ENCODE peak calls at places on chromosomes 7 and 10, in four cellular contexts. R is smooth muscle cell of the brain vasculature, P is NCI-H2029, Y is hippocampal formation. M is an unnamed sample.

GRCh38 chr7:134827889-134828288 is 48.5 kb downstream of the CALD1 start:
- DNase-seq in R (no peak), Y (no peak), P (no peak), M (no peak)

GRCh38 chr7:80054356-80054755 is 80.3 kb upstream of the GNAI1 start:
- DNase-seq in P (no peak), Y (no peak), R (no peak), M (no peak)

GRCh38 chr10:29517352-29517923 is 117.3 kb downstream of the SVIL start:
- DNase-seq in P (no peak), R (no peak), Y (no peak), M (no peak)

GRCh38 chr10:71767420-71768035 is 5.8 kb downstream of the VSIR start:
- DNase-seq in Y (no peak), R (no peak), P (no peak), M (no peak)

GRCh38 chr10:35050556-35050955 is 39.6 kb downstream of the CUL2 start:
- DNase-seq in R (no peak), P (no peak), Y (no peak), M (no peak)

GRCh38 chr10:91596821-91597396 is 36.0 kb downstream of the PPP1R3C start:
- DNase-seq in P (no peak), R (no peak), Y (no peak), M (peak)

GRCh38 chr10:131177431-131178327 is 133.8 kb downstream of the TCERG1L start:
- DNase-seq in R (no peak), Y (no peak), P (no peak), M (no peak)

GRCh38 chr7:134514663-134515062 is 12.7 kb upstream of the AKR1B10 start:
- DNase-seq in P (peak), Y (no peak), R (peak), M (no peak)

GRCh38 chr10:92014620-92015019 is 91.0 kb downstream of the BTAF1 start:
- DNase-seq in Y (no peak), R (no peak), P (peak), M (no peak)

GRCh38 chr7:132103718-132104117 is 472.6 kb downstream of the PLXNA4 start:
- DNase-seq in R (no peak), Y (no peak), P (no peak), M (no peak)

GRCh38 chr7:18590744-18591340 is 95.3 kb downstream of the HDAC9 start:
- DNase-seq in P (no peak), Y (no peak), R (peak), M (no peak)

GRCh38 chr7:19106308-19107141 is 10.9 kb downstream of the TWIST1 start:
- DNase-seq in R (no peak), Y (no peak), P (no peak), M (no peak)

GRCh38 chr7:79308176-79308575 is 145.3 kb downstream of the MAGI2 start:
- DNase-seq in P (no peak), Y (no peak), R (no peak), M (no peak)

GRCh38 chr7:105828141-105828540 is 48.3 kb downstream of the ATXN7L1 start:
- DNase-seq in P (no peak), Y (no peak), R (no peak), M (no peak)

GRCh38 chr7:115838829-115839228 is 191.7 kb downstream of the TFEC start:
- DNase-seq in R (no peak), P (no peak), Y (no peak), M (no peak)

GRCh38 chr10:72688208-72688651 is 3.7 kb upstream of the MCU start:
- DNase-seq in Y (no peak), R (no peak), P (peak), M (peak)

GRCh38 chr7:2166625-2167280 is 66.0 kb downstream of the MAD1L1 start:
- DNase-seq in Y (peak), P (no peak), R (no peak), M (no peak)

GRCh38 chr7:134419085-134419484 is 39.8 kb downstream of the AKR1B1 start:
- DNase-seq in P (no peak), Y (no peak), R (no peak), M (no peak)

GRCh38 chr7:78568690-78569089 is 770.1 kb downstream of the PHTF2 start:
- DNase-seq in Y (no peak), P (no peak), R (no peak), M (no peak)

GRCh38 chr7:105577251-105577650 is 4.0 kb downstream of the EFCAB10 start:
- DNase-seq in P (no peak), Y (no peak), R (no peak), M (no peak)

GRCh38 chr10:15313034-15313433 is 58.1 kb downstream of the FAM171A1 start:
- DNase-seq in R (no peak), Y (peak), P (no peak), M (no peak)

GRCh38 chr7:157404845-157405481 is 68.2 kb downstream of the DNAJB6 start:
- DNase-seq in Y (no peak), P (no peak), R (no peak), M (peak)

GRCh38 chr10:60235001-60235400 is 154.7 kb downstream of the ANK3 start:
- DNase-seq in R (no peak), P (peak), Y (no peak), M (peak)

GRCh38 chr7:91164531-91164930 is 99.7 kb upstream of the FZD1 start:
- DNase-seq in R (no peak), P (no peak), Y (no peak), M (no peak)

GRCh38 chr10:30215631-30216030 is 133.4 kb downstream of the MTPAP start:
- DNase-seq in P (peak), Y (no peak), R (no peak), M (no peak)

GRCh38 chr7:28029036-28029435 is 151.6 kb downstream of the JAZF1 start:
- DNase-seq in Y (no peak), P (no peak), R (no peak), M (no peak)

GRCh38 chr10:86888585-86889381 is 68.6 kb downstream of the MMRN2 start:
- DNase-seq in R (no peak), P (no peak), Y (no peak), M (peak)

GRCh38 chr10:69057951-69058297 is 30.0 kb upstream of the SRGN start:
- DNase-seq in R (no peak), P (no peak), Y (no peak), M (peak)

GRCh38 chr7:157806711-157807110 is 469.9 kb downstream of the DNAJB6 start:
- DNase-seq in R (no peak), P (no peak), Y (no peak), M (no peak)

GRCh38 chr10:103481974-103482531 is 3.0 kb upstream of the CALHM3 start:
- DNase-seq in R (peak), P (no peak), Y (no peak), M (no peak)

GRCh38 chr10:110717830-110718595 is 73.9 kb downstream of the RBM20 start:
- DNase-seq in R (no peak), P (no peak), Y (peak), M (no peak)

GRCh38 chr7:42207420-42207819 is 29.6 kb downstream of the GLI3 start:
- DNase-seq in P (no peak), Y (no peak), R (no peak), M (no peak)

GRCh38 chr7:54161621-54162020 is 380.6 kb upstream of the VSTM2A start:
- DNase-seq in P (no peak), Y (no peak), R (no peak), M (no peak)

GRCh38 chr10:124233546-124234138 is 140.2 kb upstream of the CHST15 start:
- DNase-seq in Y (no peak), R (no peak), P (no peak), M (no peak)

GRCh38 chr7:131244259-131244852 is 83.3 kb upstream of the MKLN1 start:
- DNase-seq in Y (no peak), R (peak), P (no peak), M (peak)

GRCh38 chr10:129440247-129440646 is 26.8 kb upstream of the MGMT start:
- DNase-seq in P (peak), R (no peak), Y (no peak), M (no peak)